ENCODE peak calls at places on chromosome 21, in seven cellular contexts. Z, L, V, C, I, J and A are unnamed samples.

GRCh38 chr21:42837421-42838211 is 41.7 kb downstream of the WDR4 start:
- DNase-seq in Z (no peak), L (peak; percentile 9), V (no peak), C (peak; percentile 15), I (no peak), J (peak; percentile 13), A (no peak)

GRCh38 chr21:41507521-41508414 is at the start of gene TMPRSS2:
- DNase-seq in Z (no peak), L (no peak), V (no peak), C (peak; percentile 90), I (peak; percentile 72), J (no peak), A (no peak)

GRCh38 chr21:37939251-37939650 is 23.0 kb upstream of the KCNJ6 start:
- DNase-seq in Z (no peak), L (no peak), V (no peak), C (peak; percentile 37), I (no peak), J (no peak), A (no peak)

GRCh38 chr21:40511976-40512375 is 335.0 kb downstream of the DSCAM start:
- DNase-seq in Z (no peak), L (no peak), V (no peak), C (no peak), I (no peak), J (no peak), A (no peak)

GRCh38 chr21:29961291-29962027 is 21.7 kb upstream of the GRIK1 start:
- DNase-seq in Z (no peak), L (no peak), V (no peak), C (no peak), I (no peak), J (no peak), A (no peak)

GRCh38 chr21:40516336-40516735 is 330.6 kb downstream of the DSCAM start:
- DNase-seq in Z (no peak), L (no peak), V (peak; percentile 51), C (no peak), I (no peak), J (peak; percentile 23), A (no peak)

GRCh38 chr21:38965910-38966504 is 160.3 kb downstream of the ETS2 start:
- DNase-seq in Z (peak; percentile 75), L (no peak), V (no peak), C (peak; percentile 93), I (peak; percentile 90), J (no peak), A (no peak)

GRCh38 chr21:29152936-29153335 is 22.5 kb downstream of the MAP3K7CL start:
- DNase-seq in Z (peak; percentile 37), L (no peak), V (no peak), C (no peak), I (no peak), J (no peak), A (no peak)

GRCh38 chr21:27953328-27954045 is 986.6 kb upstream of the ADAMTS5 start:
- DNase-seq in Z (no peak), L (no peak), V (no peak), C (no peak), I (no peak), J (no peak), A (no peak)

GRCh38 chr21:36551731-36552457 is 72.0 kb upstream of the CLDN14 start:
- DNase-seq in Z (peak; percentile 45), L (no peak), V (no peak), C (no peak), I (no peak), J (no peak), A (no peak)

GRCh38 chr21:30839304-30839703 is 9.7 kb upstream of the KRTAP7-1 start:
- DNase-seq in Z (no peak), L (no peak), V (no peak), C (peak; percentile 18), I (no peak), J (no peak), A (no peak)

GRCh38 chr21:38126677-38127271 is 130.0 kb upstream of the KCNJ15 start:
- DNase-seq in Z (peak; percentile 30), L (no peak), V (peak; percentile 41), C (peak; percentile 47), I (peak; percentile 68), J (peak; percentile 35), A (no peak)

GRCh38 chr21:42941696-42942085 is 16.3 kb upstream of the ERVH48-1 start:
- DNase-seq in Z (no peak), L (no peak), V (no peak), C (no peak), I (no peak), J (no peak), A (no peak)

GRCh38 chr21:42401164-42401563 is 2.5 kb upstream of the UBASH3A start:
- DNase-seq in Z (peak; percentile 9), L (no peak), V (no peak), C (no peak), I (peak; percentile 78), J (no peak), A (no peak)

DNA sequence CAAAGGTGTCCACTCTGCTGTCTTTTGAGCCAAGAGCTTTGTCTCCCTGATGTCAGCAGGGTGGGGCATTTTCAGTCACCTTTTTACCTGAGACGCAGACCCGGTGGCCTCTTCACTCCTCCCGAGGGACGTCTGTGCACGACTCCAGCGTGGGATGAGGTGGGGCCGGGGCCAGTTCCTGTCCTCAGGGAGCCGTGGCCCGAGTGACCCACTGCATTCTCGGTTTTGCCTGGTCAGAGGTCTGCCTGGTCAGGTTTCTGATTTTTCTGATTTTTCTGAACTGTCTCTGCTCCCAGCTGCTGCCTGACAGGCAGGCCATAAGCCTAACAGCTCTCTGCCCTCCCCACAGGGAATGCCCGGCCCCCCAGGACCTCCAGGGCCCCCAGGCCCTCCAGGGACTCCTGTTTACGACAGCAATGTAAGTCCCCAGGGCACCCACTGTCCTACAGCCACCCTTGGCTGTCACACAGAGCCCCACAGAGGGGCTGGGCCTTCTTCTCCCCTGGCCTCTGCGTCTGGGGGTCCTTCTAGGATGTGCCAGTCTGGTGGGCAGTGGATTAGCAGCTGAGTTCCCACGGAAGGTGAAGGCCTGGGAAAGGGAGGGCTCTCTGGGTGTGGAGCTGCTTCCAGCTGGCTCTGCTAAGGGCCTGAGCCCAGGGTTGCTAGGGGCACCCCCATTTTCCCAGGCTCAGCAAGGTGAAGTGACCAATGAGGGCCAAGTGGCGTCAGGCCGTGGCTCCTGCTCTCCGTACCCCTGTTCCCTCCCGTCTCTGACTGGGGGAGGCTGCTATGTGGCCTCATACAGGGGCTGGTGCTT is 45.9 kb downstream of the SLC19A1 start:
- DNase-seq in Z (no peak), L (no peak), V (no peak), C (no peak), I (no peak), J (no peak), A (no peak)
- H3K36me3 ChIP-seq in Z (peaks cover 8% of the 10 kb centered on the region), L (no peaks in the 10 kb centered on the region), V (peaks cover 88% of the 10 kb centered on the region), C (no peaks in the 10 kb centered on the region), I (peaks cover 41% of the 10 kb centered on the region), J (peaks cover 76% of the 10 kb centered on the region), A (no peaks in the 10 kb centered on the region)

GRCh38 chr21:14594967-14595366 is 48.9 kb upstream of the SAMSN1 start:
- DNase-seq in Z (no peak), L (no peak), V (no peak), C (no peak), I (no peak), J (no peak), A (no peak)
- H3K27ac ChIP-seq in Z (no peak overlapping the region), L (no peak overlapping the region), V (no peak overlapping the region), C (peak overlapping the region; percentile 4), I (no peak overlapping the region), J (no peak overlapping the region), A (no peak overlapping the region)

DNA sequence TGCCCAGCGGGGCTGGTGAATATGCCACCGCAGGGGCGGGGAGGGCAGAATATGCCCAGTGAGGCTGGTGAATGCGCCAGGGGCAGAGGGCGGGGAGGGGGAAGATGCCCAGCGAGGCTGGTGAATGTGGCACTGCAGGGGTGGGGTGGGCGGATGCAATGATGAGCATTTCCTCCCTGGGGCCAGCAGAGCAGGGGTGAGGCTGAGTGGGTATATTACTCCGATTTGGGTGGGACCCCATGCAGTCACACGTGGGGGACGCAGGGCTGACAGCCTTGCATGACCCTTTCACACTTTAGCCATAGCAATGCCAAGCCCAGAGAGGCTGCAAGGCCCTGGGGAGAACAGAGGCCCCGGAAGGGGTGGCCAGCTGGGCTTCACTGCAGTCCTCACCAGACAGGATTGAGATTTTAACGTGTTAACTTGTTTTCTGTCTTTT is 9.3 kb upstream of the SLX9 start:
- DNase-seq in Z (no peak), L (no peak), V (no peak), C (peak; percentile 45), I (no peak), J (peak; percentile 37), A (peak; percentile 42)
- H3K4me3 ChIP-seq in Z (no peak overlapping the region), L (no peak overlapping the region), V (no peak overlapping the region), C (no peak overlapping the region), I (no peak overlapping the region), J (no peak overlapping the region), A (peak overlapping the region; percentile 66)

DNA sequence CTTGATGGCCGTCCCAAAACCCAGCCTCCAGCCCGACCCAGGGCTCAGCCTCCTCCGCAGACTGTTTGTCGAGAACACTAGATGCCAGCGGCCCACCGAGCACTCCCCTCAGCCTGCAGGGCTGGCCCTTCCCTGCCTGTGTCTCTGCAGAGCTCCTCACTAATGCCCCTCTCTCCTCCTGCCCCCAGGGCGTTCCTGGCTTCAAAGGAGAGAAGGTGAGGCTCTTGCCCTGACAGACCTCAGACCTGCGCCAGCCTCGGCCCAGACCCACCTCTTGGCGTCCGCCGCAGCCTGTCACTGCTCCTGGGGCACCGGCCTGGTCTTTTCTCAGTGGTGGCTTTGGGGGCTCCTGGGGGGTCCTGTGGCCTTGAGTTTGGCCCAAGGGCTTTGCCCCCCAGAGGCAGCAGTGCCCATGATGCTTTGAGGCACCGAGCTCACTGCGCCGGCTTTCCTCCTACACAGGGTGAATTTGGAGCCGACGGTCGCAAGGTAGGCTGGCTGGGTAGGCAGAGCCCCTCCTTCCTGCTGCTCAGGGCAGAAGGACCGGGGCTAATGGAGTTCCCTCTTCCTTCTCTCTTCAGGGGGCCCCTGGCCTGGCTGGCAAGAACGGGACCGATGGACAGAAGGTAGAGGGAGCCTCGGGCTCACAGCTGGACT is 18.4 kb downstream of the COL6A2 start:
- DNase-seq in Z (no peak), L (peak; percentile 14), V (peak; percentile 19), C (no peak), I (peak; percentile 13), J (peak; percentile 8), A (no peak)
- H3K36me3 ChIP-seq in Z (peaks cover 78% of the 10 kb centered on the region), L (no peaks in the 10 kb centered on the region), V (peaks cover 98% of the 10 kb centered on the region), C (peaks cover 4% of the 10 kb centered on the region), I (peaks cover 86% of the 10 kb centered on the region), J (peaks cover 94% of the 10 kb centered on the region), A (no peaks in the 10 kb centered on the region)

GRCh38 chr21:34076835-34077234 is 3.5 kb downstream of the MRPS6 start:
- DNase-seq in Z (no peak), L (no peak), V (no peak), C (no peak), I (no peak), J (no peak), A (no peak)
- H3K27ac ChIP-seq in Z (no peak overlapping the region), L (no peak overlapping the region), V (peak overlapping the region; percentile 67), C (no peak overlapping the region), I (peak overlapping the region; percentile 1), J (no peak overlapping the region), A (no peak overlapping the region)

GRCh38 chr21:32962286-32962685 is 63.4 kb upstream of the OLIG2 start:
- DNase-seq in Z (no peak), L (no peak), V (no peak), C (no peak), I (no peak), J (no peak), A (no peak)
- H3K4me3 ChIP-seq in Z (no peak overlapping the region), L (no peak overlapping the region), V (no peak overlapping the region), C (no peak overlapping the region), I (no peak overlapping the region), J (no peak overlapping the region), A (no peak overlapping the region)